ENCODE peak calls at places on chromosomes 3 and 15, in nine cellular contexts. H is IMR-90, E is Panc1, I is ovary, O is adipocyte, M is Caco-2, Q is tibial nerve, Y is cardiac muscle cell, L is thoracic aorta. T is an unnamed sample. For H3K27me3 and H3K4me1, the result is how much of the 10 kb centered on the place peaks cover.

GRCh38 chr3:73094127-73094526 is 32.7 kb downstream of the EBLN2 start:
- DNase-seq in E (no peak), Y (no peak), M (peak), I (no peak), L (no peak), Q (no peak), H (no peak), O (peak), T (no peak)

GRCh38 chr3:122915300-122916055 is 112.1 kb downstream of the SEMA5B start:
- DNase-seq in E (no peak), O (no peak), L (no peak), H (no peak), M (no peak), Q (no peak), I (no peak), Y (no peak), T (no peak)

GRCh38 chr3:7160689-7161088 is 299.8 kb downstream of the GRM7 start:
- DNase-seq in L (no peak), Q (no peak), E (no peak), Y (no peak), H (no peak), M (no peak), I (no peak), O (no peak), T (no peak)

GRCh38 chr15:89794627-89795241 is 18.6 kb downstream of the MESP2 start:
- DNase-seq in L (no peak), E (no peak), M (no peak), Q (no peak), I (no peak), H (peak), Y (no peak), O (peak), T (no peak)

GRCh38 chr15:67781907-67782559 is 43.3 kb upstream of the SKOR1 start:
- DNase-seq in H (no peak), M (no peak), E (no peak), I (no peak), O (no peak), L (no peak), Y (no peak), Q (no peak), T (no peak)

GRCh38 chr3:185332026-185332735 is 30.8 kb upstream of the MAP3K13 start:
- DNase-seq in M (no peak), Y (no peak), L (no peak), Q (no peak), E (no peak), I (no peak), O (peak), H (peak), T (no peak)

GRCh38 chr3:99774467-99774866 is 43.2 kb upstream of the CMSS1 start:
- DNase-seq in I (no peak), Q (no peak), O (peak), L (no peak), Y (no peak), M (no peak), E (no peak), H (peak), T (no peak)

GRCh38 chr3:159077860-159078259 is 276.0 kb downstream of the MFSD1 start:
- DNase-seq in L (no peak), Q (no peak), Y (no peak), O (peak), M (no peak), H (peak), E (no peak), I (no peak), T (no peak)

GRCh38 chr3:154135511-154136173 is 14.5 kb downstream of the ARHGEF26 start:
- DNase-seq in E (no peak), O (no peak), L (no peak), Y (no peak), M (no peak), H (no peak), I (no peak), Q (no peak), T (no peak)

GRCh38 chr15:23073890-23074631 is 34.7 kb upstream of the TUBGCP5 start:
- DNase-seq in E (no peak), H (no peak), M (no peak), Y (no peak), O (no peak), I (no peak), L (no peak), Q (no peak), T (no peak)

GRCh38 chr15:60381148-60381788 is 16.5 kb downstream of the ANXA2 start:
- DNase-seq in I (no peak), E (no peak), H (peak), Y (no peak), M (no peak), Q (no peak), L (no peak), O (no peak), T (no peak)

GRCh38 chr15:28901987-28902745 is 16.4 kb downstream of the APBA2 start:
- DNase-seq in H (no peak), E (no peak), O (no peak), Y (no peak), Q (no peak), L (no peak), I (no peak), M (no peak), T (no peak)

GRCh38 chr3:126518779-126519177 is 1.2 kb upstream of the UROC1 start:
- DNase-seq in E (no peak), H (no peak), Y (no peak), O (no peak), M (no peak), I (no peak), Q (no peak), L (no peak), T (no peak)

GRCh38 chr3:181176610-181177009 is 187.1 kb upstream of the DNAJC19 start:
- DNase-seq in O (peak), Q (peak), H (peak), I (peak), Y (peak), E (peak), L (peak), M (no peak), T (no peak)

GRCh38 chr3:52798376-52798977 is 3.9 kb downstream of the ITIH3 start:
- DNase-seq in Q (no peak), L (no peak), Y (no peak), E (no peak), M (no peak), H (no peak), O (no peak), I (no peak), T (no peak)

GRCh38 chr3:185070491-185071335 is 82.1 kb downstream of the C3orf70 start:
- DNase-seq in L (no peak), I (no peak), O (peak), Q (no peak), H (peak), Y (peak), E (no peak), M (no peak), T (peak)

GRCh38 chr15:70055601-70056051 is 42.1 kb downstream of the TLE3 start:
- DNase-seq in Y (no peak), M (peak), I (no peak), Q (no peak), E (no peak), O (no peak), L (no peak), H (no peak), T (no peak)
- H3K27me3 ChIP-seq in Y (under half), M (under half), I (under half), Q (under half), E (under half), O (under half), L (under half), H (under half), T (under half)

GRCh38 chr3:51680663-51681230 is 9.7 kb downstream of the TEX264 start:
- DNase-seq in M (no peak), I (no peak), H (no peak), L (no peak), E (no peak), O (no peak), Y (no peak), Q (no peak), T (no peak)
- H3K4me1 ChIP-seq in M (under half), I (under half), H (under half), L (under half), E (under half), O (under half), Y (under half), Q (under half), T (under half)

GRCh38 chr3:187678869-187679268 is 8.7 kb upstream of the SST start:
- DNase-seq in L (no peak), O (peak), H (peak), E (peak), M (peak), Q (no peak), Y (peak), I (peak), T (peak)

GRCh38 chr3:187673012-187673411 is 2.8 kb upstream of the SST start:
- DNase-seq in O (no peak), L (no peak), Q (no peak), M (no peak), I (no peak), H (no peak), Y (no peak), E (no peak), T (no peak)

GRCh38 chr3:187679638-187680396 is 9.6 kb upstream of the SST start:
- DNase-seq in O (peak), I (peak), L (peak), H (peak), M (peak), Y (peak), Q (peak), E (peak), T (peak)

GRCh38 chr3:187677604-187678003 is 7.4 kb upstream of the SST start:
- DNase-seq in M (no peak), O (no peak), H (no peak), I (no peak), E (no peak), Y (no peak), L (no peak), Q (no peak), T (no peak)
- H3K27me3 ChIP-seq in M (under half), O (under half), H (under half), I (under half), E (under half), Y (under half), L (under half), Q (under half), T (under half)

GRCh38 chr3:33579843-33580242 is 138.2 kb downstream of the CLASP2 start:
- DNase-seq in O (no peak), L (no peak), I (no peak), M (no peak), H (no peak), E (no peak), Q (no peak), Y (peak), T (no peak)
- H3K4me1 ChIP-seq in O (under half), L (under half), I (under half), M (half or more), H (under half), E (under half), Q (under half), Y (under half), T (under half)

GRCh38 chr3:26623409-26624208 is 1.0 kb downstream of the LRRC3B start:
- DNase-seq in E (no peak), O (no peak), I (no peak), Q (no peak), L (no peak), Y (peak), M (no peak), H (no peak), T (no peak)

GRCh38 chr3:26624209-26624775 is 1.7 kb downstream of the LRRC3B start:
- DNase-seq in Q (no peak), O (no peak), M (no peak), I (no peak), L (no peak), Y (no peak), H (no peak), E (no peak), T (no peak)

GRCh38 chr3:26621891-26622633 is 510 bp upstream of the LRRC3B start:
- DNase-seq in I (no peak), L (no peak), H (no peak), Q (no peak), O (no peak), M (no peak), Y (no peak), E (no peak), T (no peak)

GRCh38 chr3:26621176-26621575 is 1.4 kb upstream of the LRRC3B start:
- DNase-seq in L (no peak), O (no peak), M (no peak), Y (no peak), Q (no peak), H (no peak), I (no peak), E (no peak), T (no peak)

DNA sequence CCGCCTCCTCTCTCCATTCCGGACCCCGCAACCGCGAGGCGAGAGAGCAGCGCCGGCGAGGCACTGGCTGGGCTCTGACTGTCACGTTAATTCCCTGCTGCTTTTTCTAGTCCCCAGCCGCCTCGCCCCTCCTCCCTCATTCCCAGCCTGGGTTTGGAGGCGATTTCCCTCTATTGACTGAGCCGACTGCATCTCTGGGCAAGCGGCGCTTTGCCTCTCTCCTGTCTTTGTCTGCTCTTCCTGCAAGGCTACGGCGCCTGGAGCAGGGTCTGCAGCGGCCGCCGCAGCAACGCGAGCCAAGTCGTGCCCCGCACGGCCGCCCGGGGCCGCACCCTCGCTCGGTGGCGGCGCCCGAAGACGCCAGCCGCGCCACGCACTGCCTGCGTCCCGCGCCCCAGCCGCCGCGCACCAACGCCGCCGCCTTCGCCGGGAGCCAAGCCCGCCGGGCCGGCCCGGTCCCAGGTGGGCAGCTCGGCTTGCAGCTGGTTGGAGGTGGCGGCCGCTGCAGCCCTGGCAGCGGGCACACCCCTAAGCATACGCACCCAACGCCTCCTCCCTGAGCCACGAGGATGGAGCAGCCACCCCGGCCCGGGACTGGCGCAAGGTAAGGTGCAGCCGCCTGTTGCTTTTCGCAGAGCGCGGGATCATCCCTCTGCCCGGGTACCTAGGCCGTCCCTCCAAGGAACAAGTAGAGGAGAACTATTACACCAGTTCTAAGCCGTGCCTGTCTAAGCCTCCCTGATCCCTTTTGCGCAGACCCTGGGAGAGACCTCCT is at the start of gene LRRC3B:
- DNase-seq in M (no peak), Y (peak), O (no peak), I (no peak), E (no peak), L (no peak), H (no peak), Q (no peak), T (no peak)
- H3K27me3 ChIP-seq in M (under half), Y (half or more), O (under half), I (under half), E (under half), L (under half), H (under half), Q (under half), T (half or more)

DNA sequence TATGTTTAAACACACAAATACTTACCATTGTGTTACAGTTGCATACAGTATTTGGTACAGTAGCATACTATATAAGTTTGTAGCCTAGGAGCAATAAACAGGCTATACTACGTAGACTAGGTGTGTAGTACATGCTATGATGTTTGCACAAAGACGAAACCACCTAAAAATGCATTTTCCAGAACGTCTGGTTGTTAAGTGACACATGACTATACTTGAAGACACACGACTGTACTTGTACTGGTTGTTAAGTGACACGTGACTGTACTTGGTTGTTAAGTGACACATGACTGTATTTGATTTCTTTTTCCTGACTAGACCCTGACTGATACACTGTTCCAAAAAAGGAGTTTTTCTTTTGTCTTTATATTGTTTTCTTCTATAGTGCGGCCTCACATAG is 34.1 kb downstream of the RAB8B start:
- DNase-seq in H (no peak), O (no peak), Y (no peak), Q (no peak), I (no peak), M (no peak), L (no peak), E (no peak), T (no peak)
- H3K4me1 ChIP-seq in H (under half), O (under half), Y (under half), Q (under half), I (under half), M (under half), L (under half), E (under half), T (under half)

GRCh38 chr15:95911570-95912279 is 418.8 kb upstream of the NR2F2 start:
- DNase-seq in I (no peak), Q (no peak), E (no peak), Y (no peak), L (no peak), H (no peak), M (no peak), O (no peak), T (no peak)
- H3K27me3 ChIP-seq in I (under half), Q (under half), E (under half), Y (half or more), L (under half), H (under half), M (under half), O (under half), T (under half)

DNA sequence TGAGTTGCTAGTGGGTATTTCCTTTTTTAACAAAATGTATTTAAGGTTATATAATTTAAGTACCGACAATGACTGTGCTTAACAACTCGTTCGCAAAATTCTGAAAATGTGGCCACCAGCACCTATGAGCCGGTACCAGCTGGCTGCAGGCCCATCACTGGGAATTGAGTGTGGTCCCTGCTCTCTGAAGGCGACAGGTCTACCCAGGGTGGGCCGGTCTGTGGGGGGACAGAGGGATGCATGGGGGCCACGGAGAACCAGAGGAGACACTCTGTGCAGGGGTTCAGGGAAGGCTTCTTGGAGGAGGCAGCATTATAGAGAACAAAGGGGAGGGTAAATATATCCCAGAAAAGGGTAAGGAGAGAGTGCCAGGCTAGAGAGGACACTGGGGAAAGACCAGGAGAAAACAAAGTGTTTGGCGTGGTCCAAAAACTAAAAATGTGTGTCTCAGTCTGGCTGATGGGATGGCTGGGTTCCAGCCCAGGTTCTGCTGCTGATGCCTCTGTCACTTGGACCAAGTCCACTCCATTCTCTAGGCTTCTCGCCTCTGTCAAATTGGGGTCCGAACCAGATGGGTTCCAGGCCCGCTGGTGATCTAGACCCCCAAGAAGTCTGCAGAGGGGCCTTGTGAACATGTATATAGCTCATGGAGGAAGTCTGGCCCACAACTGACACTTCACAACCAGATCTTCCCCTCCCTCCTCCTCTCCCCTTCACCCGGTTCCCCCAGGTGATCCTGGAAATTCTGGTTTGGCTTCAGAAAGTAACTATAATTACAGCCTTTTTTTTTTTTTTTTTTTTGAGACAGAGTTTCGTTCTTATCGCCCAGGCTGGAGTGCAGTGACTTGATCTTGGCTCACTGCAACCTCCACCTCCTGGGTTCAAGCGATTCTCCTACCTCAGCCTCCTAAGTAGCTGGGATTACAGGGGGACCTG is 10.7 kb upstream of the CYP11A1 start:
- DNase-seq in Q (no peak), M (no peak), H (no peak), L (no peak), O (no peak), E (no peak), Y (no peak), I (no peak), T (no peak)
- H3K4me1 ChIP-seq in Q (under half), M (under half), H (under half), L (under half), O (under half), E (under half), Y (under half), I (under half), T (under half)

T was measured in iPS DF 6.9.